ENCODE peak calls at places on chromosomes 16 and 17, in seven cellular contexts. Y is body of pancreas, F is right lobe of liver, U is IMR-90, O is heart left ventricle, G is esophagus squamous epithelium, C is sigmoid colon. P is an unnamed sample.

GRCh38 chr16:678858-679807 is 1.1 kb upstream of the STUB1 start:
- DNase-seq in Y (peak), F (peak), U (peak), O (peak), G (no peak), C (peak), P (peak)

GRCh38 chr16:1028056-1028455 is 44.5 kb upstream of the SSTR5 start:
- DNase-seq in Y (no peak), F (no peak), U (no peak), O (no peak), G (no peak), C (no peak), P (no peak)

GRCh38 chr17:35372846-35373531 is 432 bp downstream of the SLFN11 start:
- DNase-seq in Y (peak), F (no peak), U (no peak), O (no peak), G (no peak), C (no peak), P (peak)

GRCh38 chr17:37261286-37261685 is 114.5 kb upstream of the C17orf78 start:
- DNase-seq in Y (no peak), F (no peak), U (peak), O (no peak), G (no peak), C (no peak), P (no peak)

GRCh38 chr16:51430716-51431369 is 279.8 kb upstream of the SALL1 start:
- DNase-seq in Y (no peak), F (no peak), U (no peak), O (no peak), G (no peak), C (no peak), P (no peak)

GRCh38 chr17:43591750-43592562 is 45.8 kb upstream of the ETV4 start:
- DNase-seq in Y (peak), F (no peak), U (peak), O (peak), G (no peak), C (peak), P (peak)

GRCh38 chr17:17463821-17464220 is 13.0 kb upstream of the MED9 start:
- DNase-seq in Y (no peak), F (no peak), U (no peak), O (no peak), G (no peak), C (no peak), P (no peak)

GRCh38 chr17:16342979-16343378 is 10.3 kb downstream of the CENPV start:
- DNase-seq in Y (no peak), F (no peak), U (peak), O (no peak), G (no peak), C (peak), P (no peak)

GRCh38 chr17:77746391-77746790 is 212.1 kb upstream of the TNRC6C start:
- DNase-seq in Y (no peak), F (no peak), U (no peak), O (no peak), G (no peak), C (peak), P (no peak)

GRCh38 chr16:48511071-48511540 is 98.9 kb downstream of the N4BP1 start:
- DNase-seq in Y (no peak), F (no peak), U (peak), O (no peak), G (no peak), C (peak), P (no peak)

GRCh38 chr17:76826290-76827138 is 41.7 kb upstream of the MGAT5B start:
- DNase-seq in Y (no peak), F (no peak), U (no peak), O (no peak), G (no peak), C (no peak), P (no peak)

GRCh38 chr16:78775161-78775561 is 675.7 kb downstream of the WWOX start:
- DNase-seq in Y (no peak), F (no peak), U (no peak), O (no peak), G (no peak), C (no peak), P (no peak)

GRCh38 chr16:9521749-9522370 is 430.4 kb downstream of the HAPSTR1 start:
- DNase-seq in Y (no peak), F (no peak), U (no peak), O (no peak), G (no peak), C (no peak), P (no peak)

GRCh38 chr16:5502467-5502869 is 404.9 kb upstream of the EEF2KMT start:
- DNase-seq in Y (no peak), F (no peak), U (no peak), O (no peak), G (no peak), C (no peak), P (peak)

GRCh38 chr16:9402293-9402865 is 310.9 kb downstream of the HAPSTR1 start:
- DNase-seq in Y (no peak), F (no peak), U (no peak), O (no peak), G (no peak), C (no peak), P (no peak)

GRCh38 chr17:50210249-50211225 is 9.1 kb upstream of the COL1A1 start:
- DNase-seq in Y (peak), F (no peak), U (peak), O (peak), G (no peak), C (peak), P (peak)

GRCh38 chr16:18804540-18804939 is 3.2 kb upstream of the ARL6IP1 start:
- DNase-seq in Y (no peak), F (no peak), U (no peak), O (no peak), G (no peak), C (no peak), P (no peak)

GRCh38 chr17:17379197-17379991 is 76.2 kb downstream of the NT5M start:
- DNase-seq in Y (peak), F (no peak), U (peak), O (no peak), G (no peak), C (no peak), P (no peak)

GRCh38 chr17:50169121-50169764 is 3.4 kb downstream of the SGCA start:
- DNase-seq in Y (peak), F (no peak), U (peak), O (no peak), G (no peak), C (no peak), P (peak)

GRCh38 chr17:40315678-40316570 is 6.9 kb downstream of the RARA start:
- DNase-seq in Y (no peak), F (peak), U (no peak), O (no peak), G (no peak), C (peak), P (no peak)

GRCh38 chr16:629289-630023 is 1.3 kb upstream of the WFIKKN1 start:
- DNase-seq in Y (no peak), F (peak), U (no peak), O (no peak), G (no peak), C (no peak), P (no peak)

GRCh38 chr16:62256406-62256805 is 220.2 kb upstream of the CDH8 start:
- DNase-seq in Y (no peak), F (no peak), U (no peak), O (no peak), G (no peak), C (no peak), P (no peak)

GRCh38 chr17:17830740-17831207 is 6.0 kb downstream of the SREBF1 start:
- DNase-seq in Y (peak), F (peak), U (no peak), O (no peak), G (no peak), C (no peak), P (peak)

GRCh38 chr16:10039220-10040096 is 142.8 kb downstream of the GRIN2A start:
- DNase-seq in Y (peak), F (no peak), U (no peak), O (no peak), G (no peak), C (no peak), P (no peak)

GRCh38 chr16:73173396-73173795 is 125.5 kb upstream of the ZFHX3 start:
- DNase-seq in Y (no peak), F (no peak), U (no peak), O (no peak), G (no peak), C (no peak), P (no peak)

GRCh38 chr17:18235743-18236256 is 10.4 kb downstream of the LLGL1 start:
- DNase-seq in Y (no peak), F (no peak), U (peak), O (no peak), G (no peak), C (no peak), P (no peak)

GRCh38 chr17:2055494-2056220 is 754 bp downstream of the HIC1 start:
- DNase-seq in Y (no peak), F (no peak), U (peak), O (peak), G (no peak), C (peak), P (peak)

GRCh38 chr17:68085751-68086445 is 50.4 kb downstream of the KPNA2 start:
- DNase-seq in Y (no peak), F (no peak), U (no peak), O (no peak), G (no peak), C (no peak), P (peak)

GRCh38 chr16:57651344-57652333 is 16.5 kb upstream of the ADGRG3 start:
- DNase-seq in Y (no peak), F (no peak), U (no peak), O (no peak), G (no peak), C (no peak), P (no peak)

GRCh38 chr16:57652695-57653471 is 15.2 kb upstream of the ADGRG3 start:
- DNase-seq in Y (no peak), F (no peak), U (no peak), O (no peak), G (no peak), C (no peak), P (no peak)

GRCh38 chr16:57656342-57656955 is 11.7 kb upstream of the ADGRG3 start:
- DNase-seq in Y (no peak), F (no peak), U (no peak), O (no peak), G (no peak), C (no peak), P (no peak)

GRCh38 chr16:57657228-57657627 is 10.9 kb upstream of the ADGRG3 start:
- DNase-seq in Y (no peak), F (no peak), U (no peak), O (no peak), G (no peak), C (no peak), P (no peak)

GRCh38 chr16:57653936-57654335 is 14.2 kb upstream of the ADGRG3 start:
- DNase-seq in Y (no peak), F (no peak), U (no peak), O (peak), G (no peak), C (no peak), P (no peak)
- H3K27ac ChIP-seq in Y (no peak), F (no peak), U (no peak), O (no peak), G (peak), C (no peak), P (no peak)

DNA sequence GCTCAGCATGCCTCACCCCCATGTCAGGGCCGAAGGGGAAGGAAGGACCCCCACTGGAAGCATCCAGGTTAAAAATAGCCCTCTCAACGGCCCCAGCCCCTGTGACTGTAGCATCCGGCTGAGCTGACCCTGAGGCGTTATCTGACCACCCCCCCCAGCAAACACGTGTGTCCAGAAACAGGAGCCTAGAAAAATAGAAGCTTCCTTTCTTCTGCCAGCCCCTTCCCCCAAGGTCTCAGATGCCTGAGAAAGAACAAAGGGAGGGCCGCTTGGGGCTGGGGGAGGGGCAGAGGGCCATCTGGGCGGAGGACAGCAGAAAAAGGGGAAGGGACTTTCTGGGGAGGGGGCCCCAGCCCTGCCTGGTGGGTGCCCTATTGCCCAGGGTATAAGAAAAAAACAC is 55.8 kb downstream of the ACTG1 start:
- DNase-seq in Y (peak), F (no peak), U (no peak), O (no peak), G (no peak), C (no peak), P (no peak)
- H3K4me3 ChIP-seq in Y (no peak), F (no peak), U (no peak), O (no peak), G (no peak), C (no peak), P (no peak)

DNA sequence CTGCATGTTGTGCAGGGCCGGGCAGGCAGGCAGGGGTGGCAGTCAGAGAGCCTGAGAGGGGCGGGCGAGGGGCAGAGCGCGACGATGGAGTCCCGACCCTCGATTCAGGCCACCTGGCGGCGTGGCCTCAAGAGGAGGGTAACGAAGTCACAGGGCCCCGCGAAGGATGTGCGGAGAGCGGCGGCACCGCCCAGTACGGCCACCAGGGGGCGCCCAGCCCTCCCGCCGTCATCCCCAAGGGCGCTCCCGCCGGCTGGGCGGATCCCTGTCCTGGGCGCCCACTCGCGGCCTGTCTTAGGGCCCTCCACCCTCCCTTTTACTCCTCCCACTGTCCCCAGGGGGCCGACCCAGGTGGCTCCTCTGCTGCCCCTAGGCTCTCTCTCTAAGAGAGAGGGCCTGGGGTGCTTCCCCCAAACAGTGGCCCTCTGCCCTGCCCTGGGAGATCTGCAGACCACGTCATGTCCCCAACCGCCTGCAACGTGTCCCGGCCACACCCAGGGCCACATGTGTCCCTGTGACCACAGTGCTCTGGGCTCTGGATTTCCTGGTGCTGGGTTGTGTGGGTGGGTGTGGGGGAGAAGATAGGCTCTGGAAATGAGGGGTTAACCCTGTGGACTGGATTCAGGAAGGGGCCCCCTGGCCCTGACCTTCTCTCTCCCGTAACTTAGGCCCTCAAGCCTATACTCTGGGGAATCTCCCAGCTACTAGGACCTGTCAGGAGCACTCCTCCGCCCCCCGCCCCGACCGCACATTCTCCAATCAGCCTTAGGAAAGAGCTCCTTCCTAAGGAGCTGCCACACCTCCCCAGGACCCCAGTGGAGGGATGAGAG is 5.9 kb downstream of the DPEP2 start:
- DNase-seq in Y (peak), F (peak), U (peak), O (peak), G (peak), C (peak), P (peak)
- TF ChIP-seq POLR2A in Y (no peak), F (no peak), U (no peak), O (peak), G (no peak), C (no peak), P (peak)

GRCh38 chr16:2237076-2237551 is 870 bp downstream of the DNASE1L2 start:
- DNase-seq in Y (no peak), F (peak), U (no peak), O (no peak), G (no peak), C (peak), P (no peak)

GRCh38 chr16:2237552-2238395 is 1.5 kb downstream of the DNASE1L2 start:
- DNase-seq in Y (no peak), F (peak), U (no peak), O (no peak), G (no peak), C (peak), P (no peak)

GRCh38 chr16:2236362-2237075 is at the start of gene DNASE1L2:
- DNase-seq in Y (peak), F (peak), U (no peak), O (no peak), G (no peak), C (peak), P (no peak)

GRCh38 chr16:2239231-2239675 is 3.0 kb downstream of the DNASE1L2 start:
- DNase-seq in Y (no peak), F (no peak), U (no peak), O (no peak), G (no peak), C (no peak), P (no peak)

GRCh38 chr16:2238396-2239230 is 2.4 kb downstream of the DNASE1L2 start:
- DNase-seq in Y (no peak), F (no peak), U (no peak), O (no peak), G (no peak), C (no peak), P (no peak)
- H3K27ac ChIP-seq in Y (no peak), F (no peak), U (no peak), O (no peak), G (no peak), C (no peak), P (no peak)

GRCh38 chr17:72422505-72423285 is 301.9 kb downstream of the SOX9 start:
- DNase-seq in Y (peak), F (no peak), U (peak), O (peak), G (no peak), C (peak), P (peak)

GRCh38 chr17:72419866-72420774 is 299.3 kb downstream of the SOX9 start:
- DNase-seq in Y (no peak), F (no peak), U (no peak), O (no peak), G (no peak), C (no peak), P (peak)

GRCh38 chr17:72420775-72421127 is 299.9 kb downstream of the SOX9 start:
- DNase-seq in Y (no peak), F (no peak), U (no peak), O (no peak), G (no peak), C (no peak), P (no peak)

GRCh38 chr17:72422204-72422504 is 301.3 kb downstream of the SOX9 start:
- DNase-seq in Y (no peak), F (no peak), U (no peak), O (no peak), G (no peak), C (no peak), P (no peak)

DNA sequence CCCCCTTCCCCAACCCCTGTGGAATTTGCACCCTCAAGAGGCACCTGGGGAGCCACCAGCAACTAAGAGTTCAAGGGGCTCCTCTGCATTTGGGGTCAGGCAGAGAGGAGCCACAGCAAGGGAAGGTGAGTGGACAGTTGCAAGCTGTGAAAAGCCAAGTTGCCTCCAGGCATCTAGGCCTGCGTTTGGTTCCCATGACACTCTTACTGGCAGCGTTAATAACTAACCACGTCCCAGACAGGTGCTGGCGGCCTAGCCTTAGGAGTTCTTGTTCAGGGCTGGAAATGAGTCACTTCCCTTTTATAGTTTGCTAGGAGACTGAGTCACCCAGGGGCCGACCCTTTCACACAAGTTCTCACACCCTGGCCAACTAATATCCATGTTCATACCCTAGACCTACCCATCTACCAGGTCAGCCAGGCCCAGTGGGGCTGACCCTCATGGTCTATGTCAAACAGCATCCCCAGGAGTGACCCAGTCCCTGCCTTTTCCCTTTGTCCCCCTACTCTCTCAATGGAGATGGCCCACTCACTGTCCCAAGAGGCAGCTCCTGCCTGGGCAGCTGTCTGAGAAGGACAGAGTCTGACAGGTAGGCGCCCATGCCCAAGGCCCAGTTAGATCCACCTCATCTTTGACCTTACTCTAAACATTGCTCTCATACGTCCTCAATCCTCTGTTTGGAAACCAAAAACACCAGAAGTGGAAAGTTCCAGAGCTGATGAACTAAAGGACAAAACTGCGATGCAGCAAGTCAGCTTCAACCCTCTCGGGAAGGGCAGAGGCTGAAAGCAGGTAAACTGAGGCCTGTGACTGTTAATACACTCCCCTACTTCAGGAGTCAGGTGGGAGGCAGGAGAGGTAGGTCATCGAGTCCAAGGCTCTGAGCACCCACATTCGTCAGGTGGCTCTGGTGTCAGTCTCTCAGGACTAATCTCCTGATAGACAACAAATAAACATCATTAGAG is 300.6 kb downstream of the SOX9 start:
- DNase-seq in Y (peak), F (no peak), U (peak), O (no peak), G (no peak), C (no peak), P (peak)
- H3K4me3 ChIP-seq in Y (no peak), F (no peak), U (no peak), O (no peak), G (no peak), C (no peak), P (no peak)

DNA sequence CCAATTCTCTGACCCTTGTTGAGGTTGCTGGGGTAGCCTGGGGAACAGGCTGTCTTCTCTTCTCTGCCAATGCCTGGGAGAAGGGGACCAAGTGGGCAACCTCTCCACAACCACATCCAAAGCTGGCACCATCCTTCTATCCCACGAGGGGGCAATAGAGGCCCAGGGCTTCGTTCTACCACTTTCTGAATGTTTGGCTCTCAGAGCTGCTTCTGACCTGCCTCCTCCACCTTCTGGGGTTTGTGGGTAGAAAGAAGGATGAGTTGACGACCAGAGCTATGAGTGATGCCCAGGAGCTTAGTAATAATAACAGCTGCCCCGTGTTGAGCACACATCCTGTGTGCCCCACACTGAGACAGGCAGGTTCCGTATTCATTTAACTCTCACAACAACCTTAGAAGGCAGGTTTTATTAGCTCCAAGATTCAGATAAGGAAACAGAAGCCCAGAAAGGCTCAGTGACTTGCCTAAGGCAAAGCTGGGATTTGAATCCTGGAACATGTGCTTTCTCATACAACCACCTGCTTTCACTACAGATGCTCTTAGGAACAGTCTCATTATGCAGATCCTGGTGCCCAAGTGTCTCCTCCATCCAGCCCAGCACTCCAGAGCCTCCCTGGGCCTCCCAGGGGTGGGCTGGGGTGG is 11.1 kb downstream of the TSPOAP1 start:
- DNase-seq in Y (peak), F (peak), U (peak), O (peak), G (no peak), C (peak), P (peak)
- TF ChIP-seq POLR2A in Y (no peak), F (no peak), U (peak), O (no peak), G (no peak), C (no peak), P (no peak)

P was measured in transverse colon.